ENCODE peak calls at places on chromosomes 11 and 22, in seven cellular contexts. X is tibial artery, E is GM12865, U is kidney, P is BJ, F is foreskin fibroblast, S is left ventricle myocardium inferior. B is an unnamed sample.

GRCh38 chr11:12113294-12113693 is 2.9 kb downstream of the MICAL2 start:
- DNase-seq in P (no peak), S (no peak), E (no peak), F (no peak), U (no peak), X (no peak), B (no peak)

GRCh38 chr11:8811571-8811970 is 99.4 kb upstream of the AKIP1 start:
- DNase-seq in F (no peak), X (no peak), E (no peak), U (no peak), P (no peak), S (no peak), B (no peak)

GRCh38 chr11:125429174-125429707 is 66.8 kb downstream of the FEZ1 start:
- DNase-seq in U (no peak), P (no peak), X (peak), F (peak), E (peak), S (peak), B (no peak)

GRCh38 chr11:85822814-85823213 is 11.9 kb upstream of the SYTL2 start:
- DNase-seq in S (no peak), P (no peak), X (no peak), F (peak), U (no peak), E (no peak), B (no peak)

GRCh38 chr22:46596819-46597218 is 23.4 kb upstream of the GRAMD4 start:
- DNase-seq in F (no peak), U (peak), S (no peak), P (no peak), E (no peak), X (no peak), B (no peak)

GRCh38 chr11:12177739-12178338 is 67.4 kb downstream of the MICAL2 start:
- DNase-seq in F (peak), X (no peak), S (no peak), P (no peak), U (no peak), E (no peak), B (no peak)

GRCh38 chr11:32885556-32885955 is 7.1 kb upstream of the QSER1 start:
- DNase-seq in U (no peak), F (no peak), E (no peak), X (no peak), P (no peak), S (no peak), B (no peak)

GRCh38 chr22:21587803-21588611 is 20.5 kb downstream of the UBE2L3 start:
- DNase-seq in X (no peak), F (no peak), U (no peak), S (no peak), E (peak), P (peak), B (no peak)

GRCh38 chr11:33179431-33179830 is 18.2 kb upstream of the CSTF3 start:
- DNase-seq in S (no peak), F (no peak), E (no peak), X (no peak), U (no peak), P (no peak), B (no peak)

GRCh38 chr22:31327786-31328544 is 18.2 kb downstream of the PATZ1 start:
- DNase-seq in E (no peak), X (no peak), U (no peak), P (no peak), S (no peak), F (no peak), B (no peak)

GRCh38 chr11:62888406-62888805 is 7.7 kb downstream of the SLC3A2 start:
- DNase-seq in S (no peak), U (no peak), F (no peak), E (no peak), P (no peak), X (no peak), B (no peak)

GRCh38 chr22:30643055-30643875 is 7.7 kb downstream of the SLC35E4 start:
- DNase-seq in F (no peak), X (no peak), U (peak), E (no peak), P (no peak), S (peak), B (no peak)

GRCh38 chr11:76129729-76130128 is 76.6 kb downstream of the WNT11 start:
- DNase-seq in X (no peak), F (no peak), P (no peak), E (no peak), S (no peak), U (no peak), B (no peak)

DNA sequence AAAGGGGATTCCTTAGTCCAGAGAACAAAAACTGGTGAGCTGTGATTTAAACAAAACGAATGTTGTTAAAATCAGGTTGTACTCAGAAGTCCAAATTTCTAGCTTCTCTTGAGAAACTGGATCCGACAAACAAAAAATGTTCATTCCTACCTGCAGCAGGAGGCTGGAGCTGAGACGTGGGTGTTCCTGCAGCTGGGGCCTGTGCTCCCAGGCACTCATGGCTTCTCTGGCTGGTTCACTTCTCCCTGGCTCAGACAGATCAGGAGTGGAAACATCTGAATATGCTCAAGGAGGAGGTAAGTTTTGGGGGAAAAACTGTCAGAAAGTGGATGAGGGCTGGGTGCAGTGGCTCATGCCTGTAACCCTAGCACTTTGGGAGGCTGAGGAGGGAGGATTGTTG is 24.7 kb upstream of the PARVB start:
- DNase-seq in P (no peak), E (no peak), S (no peak), F (no peak), X (no peak), U (no peak), B (no peak)
- TF ChIP-seq CTCF in P (no peak), E (no peak), S (no peak), F (no peak), X (no peak), U (no peak), B (no peak)

DNA sequence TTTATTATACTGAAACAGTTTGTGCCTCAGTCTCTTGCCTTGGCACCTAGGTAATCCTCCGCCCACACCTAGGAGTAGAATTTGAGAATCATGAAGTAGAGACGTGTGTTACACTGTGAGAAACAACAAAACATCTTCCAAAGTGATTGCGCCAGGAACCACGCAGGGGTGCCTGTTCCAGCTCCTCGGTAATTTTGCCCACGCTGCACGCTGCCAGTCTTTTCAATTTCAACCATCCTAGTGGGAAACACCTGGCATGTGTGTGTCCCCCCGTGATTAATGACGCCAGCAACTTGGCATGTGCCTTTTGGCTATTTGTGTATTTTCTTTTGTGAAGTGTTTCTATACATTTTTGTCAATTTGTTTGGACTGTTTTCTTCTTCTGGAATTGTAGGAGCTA is 919.1 kb downstream of the BRD1 start:
- DNase-seq in U (no peak), E (no peak), P (no peak), S (no peak), X (no peak), F (no peak), B (no peak)
- H3K4me3 ChIP-seq in U (no peak), E (no peak), P (no peak), S (no peak), X (no peak), F (no peak), B (no peak)

DNA sequence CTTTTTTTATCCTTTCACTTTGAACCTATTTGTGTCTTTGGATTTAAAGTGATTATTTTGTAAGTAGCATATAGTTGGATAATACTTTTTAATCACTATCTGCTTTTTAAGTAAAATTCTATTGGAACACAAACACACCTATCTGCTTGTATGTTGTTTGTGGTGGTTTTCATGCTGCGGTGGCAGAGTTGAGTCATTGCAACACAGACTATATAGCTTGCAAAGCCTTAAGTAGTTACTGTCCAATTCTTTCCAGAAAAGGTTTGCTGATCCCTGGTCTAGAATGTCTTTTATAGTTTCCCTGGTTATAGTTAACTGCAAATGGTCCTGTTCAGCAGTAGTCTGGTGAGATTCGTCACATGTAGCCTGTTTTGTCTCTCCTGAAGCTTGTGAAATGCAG is 21.5 kb downstream of the SHANK3 start:
- DNase-seq in X (no peak), U (no peak), E (peak), F (no peak), P (no peak), S (no peak), B (no peak)
- TF ChIP-seq CTCF in X (no peak), U (no peak), E (no peak), F (no peak), P (no peak), S (no peak), B (no peak)

GRCh38 chr11:66720899-66721470 is 8.0 kb downstream of the SPTBN2 start:
- DNase-seq in P (no peak), F (no peak), X (no peak), U (no peak), S (no peak), E (no peak), B (no peak)
- H3K4me3 ChIP-seq in P (no peak), F (no peak), X (no peak), U (no peak), S (no peak), E (no peak), B (no peak)

GRCh38 chr22:28951969-28952521 is 68.7 kb downstream of the ZNRF3 start:
- DNase-seq in P (peak), S (no peak), U (no peak), E (no peak), F (no peak), X (no peak), B (no peak)

GRCh38 chr22:28952857-28953256 is 69.5 kb downstream of the ZNRF3 start:
- DNase-seq in F (no peak), E (no peak), X (no peak), P (peak), S (no peak), U (no peak), B (peak)

GRCh38 chr22:28949788-28950187 is 66.4 kb downstream of the ZNRF3 start:
- DNase-seq in U (no peak), X (no peak), S (no peak), F (peak), P (peak), E (no peak), B (no peak)

GRCh38 chr22:28951530-28951929 is 68.2 kb downstream of the ZNRF3 start:
- DNase-seq in P (no peak), U (no peak), S (no peak), E (no peak), X (no peak), F (no peak), B (no peak)

DNA sequence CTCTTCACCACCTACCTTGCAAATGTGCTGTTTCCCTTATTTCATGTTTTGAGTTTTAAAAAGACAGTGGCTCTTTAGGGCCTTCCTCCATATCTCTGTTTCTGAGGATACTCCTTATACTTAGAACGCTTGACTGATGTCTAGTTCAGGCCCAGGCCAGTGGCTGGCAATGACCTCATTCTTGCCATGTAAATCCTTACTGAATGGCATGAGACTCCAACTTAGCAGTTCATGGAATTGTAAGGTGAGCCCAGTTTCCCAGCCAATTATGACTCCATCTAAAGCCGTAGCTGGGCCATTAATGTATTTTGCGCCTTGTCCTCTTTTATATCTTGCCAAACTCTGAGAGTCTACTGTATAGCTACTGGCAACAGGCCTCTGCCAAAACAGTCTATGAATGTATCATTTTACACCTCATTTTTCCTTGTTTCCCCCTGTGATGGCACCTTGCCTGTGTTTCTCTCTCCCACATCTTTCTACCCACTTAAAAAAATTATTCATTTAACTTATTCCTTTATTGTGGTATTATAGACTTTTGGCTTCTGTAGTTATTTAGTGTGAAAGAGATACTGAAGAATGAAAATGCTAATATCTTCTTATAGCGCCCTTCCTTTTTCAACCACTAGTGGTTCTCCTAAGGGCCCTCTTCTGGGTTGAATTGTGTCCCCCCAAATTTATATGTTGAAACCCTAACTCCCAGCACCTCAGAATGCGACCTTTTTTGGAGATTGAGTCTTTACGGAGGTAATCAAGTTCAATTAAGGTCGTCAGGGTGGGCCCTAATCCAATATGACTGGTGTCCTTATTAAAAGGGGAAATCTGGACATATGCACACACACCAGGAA is 67.4 kb downstream of the ZNRF3 start:
- DNase-seq in U (no peak), E (no peak), F (no peak), P (no peak), S (no peak), X (no peak), B (no peak)
- TF ChIP-seq CTCF in U (no peak), E (no peak), F (no peak), P (no peak), S (no peak), X (no peak), B (no peak)

GRCh38 chr11:4063348-4063747 is 31.3 kb upstream of the RRM1 start:
- DNase-seq in X (no peak), E (no peak), S (no peak), F (no peak), U (no peak), P (peak), B (no peak)

GRCh38 chr11:4066960-4067359 is 27.6 kb upstream of the RRM1 start:
- DNase-seq in X (no peak), S (no peak), P (no peak), U (no peak), F (no peak), E (no peak), B (no peak)

GRCh38 chr11:4065601-4066377 is 28.8 kb upstream of the RRM1 start:
- DNase-seq in F (no peak), X (no peak), U (no peak), E (no peak), P (no peak), S (no peak), B (no peak)

GRCh38 chr11:4064278-4064955 is 30.2 kb upstream of the RRM1 start:
- DNase-seq in E (no peak), S (no peak), P (no peak), X (no peak), U (no peak), F (no peak), B (no peak)

DNA sequence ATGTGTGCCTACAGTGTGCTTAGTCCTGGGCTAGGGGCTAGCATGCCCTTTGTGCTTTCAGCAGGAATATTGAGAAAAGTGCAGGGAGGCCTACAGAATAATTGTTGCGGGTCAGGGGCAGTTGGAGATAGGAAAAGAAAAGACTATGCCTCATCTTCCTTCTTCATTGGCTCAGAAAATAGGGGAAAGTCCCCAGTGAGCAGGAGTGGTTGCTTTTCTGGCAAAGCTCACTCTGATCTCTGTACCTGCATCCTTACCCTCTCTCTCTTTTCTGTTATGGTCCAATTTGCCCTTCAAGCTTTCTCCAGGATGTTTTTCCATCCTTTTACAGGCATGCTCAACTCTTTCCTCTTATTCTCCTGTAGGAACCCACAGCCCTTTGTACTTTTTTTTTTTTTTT is 29.5 kb upstream of the RRM1 start:
- DNase-seq in F (no peak), S (no peak), X (no peak), P (no peak), E (no peak), U (no peak), B (no peak)
- H3K4me3 ChIP-seq in F (no peak), S (no peak), X (no peak), P (no peak), E (no peak), U (no peak), B (no peak)

B was measured in AG04449.